ENCODE peak calls at places on chromosomes 2 and 18, in nine cellular contexts. Z is omental fat pad, E is endothelial cell, P is iPS-NIHi11, V is NCI-H748 treated with DMSO at 0.1 percent for 48 hours, J is LHCN-M2, G is trophoblast cell, F is GM03348, S is uterus. Q is an unnamed sample.

GRCh38 chr18:6279308-6279707 is 135.4 kb downstream of the L3MBTL4 start:
- DNase-seq in Z (no peak), E (no peak), P (no peak), V (no peak), J (no peak), G (no peak), F (no peak), S (no peak), Q (no peak)

GRCh38 chr2:84548303-84548702 is 32.0 kb downstream of the DNAH6 start:
- DNase-seq in Z (no peak), E (no peak), P (no peak), V (no peak), J (no peak), G (no peak), F (no peak), S (no peak), Q (no peak)

GRCh38 chr2:74077636-74078035 is 70.1 kb downstream of the BOLA3 start:
- DNase-seq in Z (no peak), E (no peak), P (no peak), V (no peak), J (no peak), G (peak), F (no peak), S (no peak), Q (no peak)

GRCh38 chr2:126913881-126914495 is 15.3 kb downstream of the TEX51 start:
- DNase-seq in Z (no peak), E (peak), P (no peak), V (no peak), J (no peak), G (no peak), F (no peak), S (no peak), Q (no peak)

GRCh38 chr18:77948571-77948970 is 698.9 kb downstream of the GALR1 start:
- DNase-seq in Z (no peak), E (no peak), P (no peak), V (no peak), J (no peak), G (no peak), F (no peak), S (no peak), Q (no peak)

GRCh38 chr18:46335551-46336059 is 231.4 kb downstream of the HAUS1 start:
- DNase-seq in Z (no peak), E (no peak), P (peak), V (no peak), J (no peak), G (no peak), F (no peak), S (no peak), Q (no peak)

GRCh38 chr2:10366601-10367270 is 64.0 kb downstream of the HPCAL1 start:
- DNase-seq in Z (no peak), E (no peak), P (no peak), V (no peak), J (no peak), G (no peak), F (no peak), S (no peak), Q (no peak)

GRCh38 chr18:3115430-3116025 is 102.6 kb upstream of the LPIN2 start:
- DNase-seq in Z (no peak), E (no peak), P (peak), V (no peak), J (peak), G (no peak), F (no peak), S (no peak), Q (no peak)

GRCh38 chr2:224807153-224807964 is 91.2 kb upstream of the CCDC195 start:
- DNase-seq in Z (no peak), E (no peak), P (no peak), V (no peak), J (no peak), G (no peak), F (no peak), S (no peak), Q (no peak)

GRCh38 chr18:74251297-74252031 is 40.3 kb downstream of the CYB5A start:
- DNase-seq in Z (no peak), E (no peak), P (no peak), V (no peak), J (peak), G (no peak), F (peak), S (no peak), Q (peak)

GRCh38 chr18:45565280-45565970 is 49.9 kb upstream of the SLC14A2 start:
- DNase-seq in Z (no peak), E (no peak), P (no peak), V (no peak), J (no peak), G (no peak), F (no peak), S (no peak), Q (no peak)

GRCh38 chr2:183248866-183249567 is 124.8 kb downstream of the NUP35 start:
- DNase-seq in Z (no peak), E (no peak), P (peak), V (peak), J (peak), G (no peak), F (peak), S (no peak), Q (peak)

GRCh38 chr18:48806551-48807261 is 144.1 kb downstream of the SMAD7 start:
- DNase-seq in Z (peak), E (no peak), P (no peak), V (no peak), J (peak), G (no peak), F (peak), S (peak), Q (no peak)

GRCh38 chr2:28201711-28202180 is 190.9 kb upstream of the FOSL2 start:
- DNase-seq in Z (no peak), E (no peak), P (no peak), V (no peak), J (no peak), G (no peak), F (no peak), S (peak), Q (no peak)

GRCh38 chr2:174630097-174630496 is 32.5 kb upstream of the WIPF1 start:
- DNase-seq in Z (no peak), E (no peak), P (no peak), V (no peak), J (no peak), G (no peak), F (no peak), S (no peak), Q (no peak)

GRCh38 chr2:121412349-121412748 is 118.3 kb upstream of the RNU4ATAC start:
- DNase-seq in Z (no peak), E (no peak), P (no peak), V (no peak), J (no peak), G (no peak), F (no peak), S (no peak), Q (no peak)

GRCh38 chr2:99728166-99728565 is 238.3 kb upstream of the REV1 start:
- DNase-seq in Z (no peak), E (no peak), P (no peak), V (no peak), J (no peak), G (no peak), F (no peak), S (no peak), Q (no peak)

GRCh38 chr2:84874381-84875212 is 6.3 kb downstream of the TRABD2A start:
- DNase-seq in Z (no peak), E (no peak), P (no peak), V (no peak), J (no peak), G (no peak), F (no peak), S (no peak), Q (peak)

GRCh38 chr2:152646264-152646663 is 71.0 kb downstream of the PRPF40A start:
- DNase-seq in Z (no peak), E (no peak), P (no peak), V (no peak), J (no peak), G (peak), F (no peak), S (no peak), Q (no peak)

GRCh38 chr2:9467687-9468086 is 6.7 kb upstream of the IAH1 start:
- DNase-seq in Z (no peak), E (no peak), P (peak), V (no peak), J (no peak), G (no peak), F (no peak), S (no peak), Q (no peak)

GRCh38 chr2:113208995-113209868 is 35.5 kb downstream of the PSD4 start:
- DNase-seq in Z (no peak), E (no peak), P (no peak), V (no peak), J (no peak), G (no peak), F (no peak), S (no peak), Q (peak)

GRCh38 chr2:176854878-176855277 is 357.7 kb upstream of the HNRNPA3 start:
- DNase-seq in Z (no peak), E (no peak), P (no peak), V (no peak), J (no peak), G (no peak), F (no peak), S (no peak), Q (no peak)

GRCh38 chr2:231707625-231708049 is 688 bp upstream of the PTMA start:
- DNase-seq in Z (peak), E (peak), P (no peak), V (no peak), J (no peak), G (peak), F (no peak), S (no peak), Q (no peak)

GRCh38 chr18:9594782-9595181 is 19.6 kb downstream of the PPP4R1 start:
- DNase-seq in Z (no peak), E (no peak), P (no peak), V (no peak), J (peak), G (no peak), F (no peak), S (no peak), Q (peak)

GRCh38 chr2:27134781-27135470 is 490 bp upstream of the PREB start:
- DNase-seq in Z (no peak), E (no peak), P (no peak), V (no peak), J (no peak), G (no peak), F (no peak), S (no peak), Q (no peak)

GRCh38 chr2:52145005-52145404 is 1113.1 kb upstream of the NRXN1 start:
- DNase-seq in Z (no peak), E (no peak), P (no peak), V (no peak), J (no peak), G (no peak), F (no peak), S (no peak), Q (no peak)

GRCh38 chr2:120654383-120655134 is 81.1 kb upstream of the GLI2 start:
- DNase-seq in Z (no peak), E (no peak), P (peak), V (no peak), J (no peak), G (no peak), F (no peak), S (no peak), Q (no peak)

GRCh38 chr2:201432038-201432437 is 19.2 kb downstream of the TRAK2 start:
- DNase-seq in Z (no peak), E (no peak), P (no peak), V (no peak), J (peak), G (no peak), F (peak), S (no peak), Q (peak)